ENCODE peak calls at places on chromosome 16, in six cellular contexts. Z is amygdala, M is lung microvascular endothelial cell, C is nephron progenitor cell, E is putamen, O is brain microvascular endothelial cell. S is an unnamed sample.

GRCh38 chr16:19645557-19645981 is 72.5 kb downstream of the KNOP1 start:
- DNase-seq in Z (no peak), M (no peak), C (no peak), E (no peak), O (peak; percentile 30), S (no peak)

GRCh38 chr16:10938321-10938720 is 3.9 kb downstream of the DEXI start:
- DNase-seq in Z (no peak), M (peak; percentile 46), C (no peak), E (no peak), O (no peak), S (no peak)

GRCh38 chr16:88373211-88373610 is 9.5 kb upstream of the ZNF469 start:
- DNase-seq in Z (no peak), M (no peak), C (no peak), E (no peak), O (no peak), S (no peak)

GRCh38 chr16:10935491-10935890 is 6.8 kb downstream of the DEXI start:
- DNase-seq in Z (no peak), M (no peak), C (no peak), E (no peak), O (no peak), S (no peak)

GRCh38 chr16:6545329-6545728 is 787.3 kb upstream of the RBFOX1 start:
- DNase-seq in Z (no peak), M (no peak), C (no peak), E (no peak), O (no peak), S (no peak)

GRCh38 chr16:15518412-15519351 is 84.3 kb downstream of the BMERB1 start:
- DNase-seq in Z (no peak), M (peak; percentile 74), C (no peak), E (no peak), O (peak; percentile 18), S (peak; percentile 48)

GRCh38 chr16:26345951-26346350 is 654.2 kb downstream of the HS3ST4 start:
- DNase-seq in Z (no peak), M (no peak), C (no peak), E (no peak), O (no peak), S (no peak)

GRCh38 chr16:9546438-9546786 is 455.0 kb downstream of the HAPSTR1 start:
- DNase-seq in Z (no peak), M (no peak), C (no peak), E (no peak), O (no peak), S (no peak)

GRCh38 chr16:74743668-74744299 is 30.8 kb downstream of the FA2H start:
- DNase-seq in Z (no peak), M (peak; percentile 54), C (no peak), E (no peak), O (peak; percentile 16), S (no peak)

GRCh38 chr16:49431591-49432290 is 58.1 kb downstream of the C16orf78 start:
- DNase-seq in Z (no peak), M (no peak), C (no peak), E (no peak), O (no peak), S (no peak)

GRCh38 chr16:78444-79145 is 570 bp downstream of the MPG start:
- DNase-seq in Z (no peak), M (peak; percentile 70), C (no peak), E (no peak), O (no peak), S (no peak)

GRCh38 chr16:67110136-67110847 is 551 bp downstream of the PHAF1 start:
- DNase-seq in Z (no peak), M (no peak), C (no peak), E (peak; percentile 30), O (no peak), S (no peak)

GRCh38 chr16:12054868-12055267 is 78.3 kb downstream of the SNX29 start:
- DNase-seq in Z (no peak), M (no peak), C (no peak), E (no peak), O (no peak), S (no peak)

GRCh38 chr16:82055728-82056549 is 20.9 kb downstream of the HSD17B2 start:
- DNase-seq in Z (no peak), M (peak; percentile 14), C (no peak), E (no peak), O (no peak), S (no peak)

GRCh38 chr16:79188115-79188779 is 412.3 kb downstream of the MAF start:
- DNase-seq in Z (no peak), M (no peak), C (no peak), E (no peak), O (no peak), S (no peak)

GRCh38 chr16:19005561-19006445 is 22.1 kb downstream of the TMC7 start:
- DNase-seq in Z (peak; percentile 78), M (peak; percentile 78), C (no peak), E (peak; percentile 95), O (peak; percentile 19), S (peak; percentile 47)

GRCh38 chr16:88394426-88394825 is 11.7 kb downstream of the ZNF469 start:
- DNase-seq in Z (no peak), M (no peak), C (no peak), E (no peak), O (no peak), S (no peak)

GRCh38 chr16:73092236-73092781 is 44.4 kb upstream of the ZFHX3 start:
- DNase-seq in Z (no peak), M (peak; percentile 55), C (no peak), E (peak; percentile 64), O (no peak), S (no peak)

GRCh38 chr16:87621976-87622713 is 19.8 kb downstream of the JPH3 start:
- DNase-seq in Z (no peak), M (no peak), C (no peak), E (no peak), O (no peak), S (no peak)

GRCh38 chr16:82504811-82505210 is 122.0 kb upstream of the CDH13 start:
- DNase-seq in Z (no peak), M (no peak), C (no peak), E (no peak), O (no peak), S (no peak)

GRCh38 chr16:53629151-53629550 is 74.5 kb downstream of the RPGRIP1L start:
- DNase-seq in Z (no peak), M (no peak), C (no peak), E (no peak), O (no peak), S (no peak)

GRCh38 chr16:11145173-11145820 is 110.7 kb downstream of the SOCS1 start:
- DNase-seq in Z (no peak), M (peak; percentile 56), C (no peak), E (no peak), O (no peak), S (no peak)

GRCh38 chr16:69087161-69087581 is 18.3 kb upstream of the HAS3 start:
- DNase-seq in Z (no peak), M (peak; percentile 11), C (no peak), E (no peak), O (no peak), S (peak; percentile 26)

GRCh38 chr16:31473300-31474052 is 1.5 kb downstream of the TGFB1I1 start:
- DNase-seq in Z (no peak), M (no peak), C (no peak), E (no peak), O (no peak), S (no peak)

GRCh38 chr16:16014329-16015224 is 65.2 kb downstream of the ABCC1 start:
- DNase-seq in Z (no peak), M (no peak), C (no peak), E (no peak), O (no peak), S (no peak)

GRCh38 chr16:61834082-61834481 is 202.2 kb downstream of the CDH8 start:
- DNase-seq in Z (no peak), M (no peak), C (no peak), E (no peak), O (peak; percentile 25), S (no peak)

GRCh38 chr16:49858200-49859129 is 2.6 kb upstream of the ZNF423 start:
- DNase-seq in Z (no peak), M (no peak), C (peak; percentile 71), E (no peak), O (no peak), S (no peak)

GRCh38 chr16:2048116-2048543 is 345 bp downstream of the TSC2 start:
- DNase-seq in Z (no peak), M (peak; percentile 26), C (no peak), E (no peak), O (no peak), S (no peak)

GRCh38 chr16:23979426-23979825 is 143.6 kb downstream of the PRKCB start:
- DNase-seq in Z (no peak), M (no peak), C (no peak), E (peak; percentile 84), O (no peak), S (no peak)

GRCh38 chr16:67206838-67207115 is 7.8 kb downstream of the ELMO3 start:
- DNase-seq in Z (no peak), M (no peak), C (no peak), E (no peak), O (no peak), S (no peak)

GRCh38 chr16:14005335-14005734 is 65.8 kb upstream of the MRTFB start:
- DNase-seq in Z (no peak), M (no peak), C (no peak), E (no peak), O (no peak), S (no peak)

GRCh38 chr16:57867000-57867561 is 64.8 kb upstream of the KIFC3 start:
- DNase-seq in Z (no peak), M (no peak), C (no peak), E (no peak), O (no peak), S (no peak)

S was measured in pulmonary artery endothelial cell.